ENCODE peak calls at places on chromosomes 7 and 10, in six cellular contexts. Q is foreskin fibroblast, A is dorsolateral prefrontal cortex, F is A549, K is fibroblast of mammary gland, P is tibial artery. D is an unnamed sample.

GRCh38 chr7:17968791-17969715 is 28.8 kb upstream of the SNX13 start:
- DNase-seq in Q (peak), A (no peak), F (no peak), K (no peak), P (no peak), D (no peak)

GRCh38 chr10:97907211-97907610 is 57.6 kb downstream of the GOLGA7B start:
- DNase-seq in Q (no peak), A (no peak), F (no peak), K (no peak), P (no peak), D (no peak)

GRCh38 chr7:77209479-77210139 is 10.0 kb upstream of the FGL2 start:
- DNase-seq in Q (no peak), A (no peak), F (no peak), K (no peak), P (no peak), D (no peak)

GRCh38 chr10:3803295-3803883 is 18.4 kb upstream of the KLF6 start:
- DNase-seq in Q (peak), A (no peak), F (peak), K (peak), P (no peak), D (no peak)

GRCh38 chr10:73094249-73094850 is 2.3 kb downstream of the P4HA1 start:
- DNase-seq in Q (peak), A (no peak), F (peak), K (peak), P (no peak), D (no peak)

GRCh38 chr10:104122273-104123107 is 519 bp downstream of the SFR1 start:
- DNase-seq in Q (no peak), A (no peak), F (peak), K (no peak), P (no peak), D (no peak)

GRCh38 chr10:52951819-52952218 is 179.2 kb upstream of the MBL2 start:
- DNase-seq in Q (no peak), A (no peak), F (peak), K (peak), P (no peak), D (no peak)

GRCh38 chr7:151045262-151045661 is 3.1 kb upstream of the ASIC3 start:
- DNase-seq in Q (no peak), A (no peak), F (no peak), K (no peak), P (no peak), D (no peak)

GRCh38 chr7:13017325-13017853 is 330.0 kb downstream of the ARL4A start:
- DNase-seq in Q (peak), A (no peak), F (peak), K (peak), P (no peak), D (peak)

GRCh38 chr10:7291487-7292113 is 119.2 kb downstream of the SFMBT2 start:
- DNase-seq in Q (no peak), A (no peak), F (peak), K (no peak), P (no peak), D (no peak)

GRCh38 chr7:18638594-18639452 is 143.3 kb downstream of the HDAC9 start:
- DNase-seq in Q (peak), A (no peak), F (no peak), K (peak), P (no peak), D (no peak)

GRCh38 chr10:133324198-133324792 is 12.4 kb downstream of the CALY start:
- DNase-seq in Q (peak), A (peak), F (peak), K (peak), P (no peak), D (no peak)

GRCh38 chr10:96646774-96647173 is 60.0 kb upstream of the TM9SF3 start:
- DNase-seq in Q (no peak), A (no peak), F (no peak), K (no peak), P (no peak), D (no peak)

GRCh38 chr10:48748573-48748972 is 63.9 kb downstream of the WDFY4 start:
- DNase-seq in Q (no peak), A (no peak), F (no peak), K (no peak), P (no peak), D (no peak)

GRCh38 chr10:114650266-114650665 is 7.8 kb downstream of the ABLIM1 start:
- DNase-seq in Q (no peak), A (no peak), F (no peak), K (no peak), P (no peak), D (no peak)

GRCh38 chr10:58570979-58571378 is 58.3 kb downstream of the BICC1 start:
- DNase-seq in Q (no peak), A (no peak), F (no peak), K (peak), P (no peak), D (no peak)

GRCh38 chr10:123044391-123044790 is 35.6 kb downstream of the ACADSB start:
- DNase-seq in Q (peak), A (no peak), F (peak), K (peak), P (no peak), D (no peak)

GRCh38 chr7:55191926-55192692 is 173.0 kb upstream of the LANCL2 start:
- DNase-seq in Q (no peak), A (no peak), F (no peak), K (no peak), P (no peak), D (no peak)

GRCh38 chr7:84578825-84579224 is 384.2 kb upstream of the SEMA3A start:
- DNase-seq in Q (no peak), A (no peak), F (no peak), K (no peak), P (no peak), D (no peak)

GRCh38 chr7:157518514-157519175 is 181.8 kb downstream of the DNAJB6 start:
- DNase-seq in Q (no peak), A (no peak), F (no peak), K (no peak), P (peak), D (no peak)

GRCh38 chr7:5218564-5219360 is 28.7 kb downstream of the WIPI2 start:
- DNase-seq in Q (no peak), A (peak), F (no peak), K (no peak), P (peak), D (no peak)

GRCh38 chr7:63009771-63010170 is 988.9 kb upstream of the ZNF722 start:
- DNase-seq in Q (no peak), A (no peak), F (no peak), K (no peak), P (no peak), D (no peak)

GRCh38 chr10:62384447-62385081 is 10.4 kb downstream of the ZNF365 start:
- DNase-seq in Q (no peak), A (no peak), F (no peak), K (peak), P (no peak), D (no peak)

GRCh38 chr10:91820144-91820543 is 21.9 kb downstream of the TNKS2 start:
- DNase-seq in Q (no peak), A (no peak), F (no peak), K (no peak), P (no peak), D (no peak)

GRCh38 chr7:12703881-12704280 is 16.4 kb downstream of the ARL4A start:
- DNase-seq in Q (peak), A (no peak), F (no peak), K (peak), P (no peak), D (no peak)

GRCh38 chr10:75334720-75335119 is 66.8 kb downstream of the ZNF503 start:
- DNase-seq in Q (peak), A (no peak), F (no peak), K (peak), P (no peak), D (no peak)

GRCh38 chr7:101494602-101495329 is 132.1 kb downstream of the COL26A1 start:
- DNase-seq in Q (no peak), A (no peak), F (no peak), K (no peak), P (no peak), D (no peak)

GRCh38 chr10:59176241-59177030 is at the start of gene PHYHIPL:
- DNase-seq in Q (peak), A (peak), F (peak), K (no peak), P (no peak), D (no peak)

GRCh38 chr7:27128776-27129728 is 1.5 kb downstream of the HOXA4 start:
- DNase-seq in Q (no peak), A (no peak), F (no peak), K (no peak), P (no peak), D (no peak)

GRCh38 chr10:99775850-99776249 is 6.6 kb upstream of the ABCC2 start:
- DNase-seq in Q (peak), A (no peak), F (peak), K (peak), P (no peak), D (peak)

GRCh38 chr7:29099896-29100847 is 46.2 kb downstream of the CPVL start:
- DNase-seq in Q (no peak), A (no peak), F (no peak), K (no peak), P (no peak), D (no peak)

GRCh38 chr7:34133983-34134782 is 228.8 kb downstream of the BMPER start:
- DNase-seq in Q (peak), A (peak), F (peak), K (peak), P (peak), D (no peak)

GRCh38 chr10:98055875-98056516 is 25.6 kb upstream of the CRTAC1 start:
- DNase-seq in Q (peak), A (no peak), F (no peak), K (peak), P (no peak), D (no peak)

GRCh38 chr10:94274142-94274787 is 88.5 kb downstream of the NOC3L start:
- DNase-seq in Q (no peak), A (no peak), F (no peak), K (peak), P (peak), D (no peak)

GRCh38 chr7:139937685-139938084 is 108.6 kb downstream of the TBXAS1 start:
- DNase-seq in Q (no peak), A (no peak), F (no peak), K (no peak), P (no peak), D (no peak)

GRCh38 chr7:95776561-95777185 is 4.3 kb downstream of the DYNC1I1 start:
- DNase-seq in Q (no peak), A (no peak), F (no peak), K (no peak), P (no peak), D (no peak)

GRCh38 chr10:127757033-127757432 is 20.0 kb downstream of the FOXI2 start:
- DNase-seq in Q (no peak), A (no peak), F (no peak), K (no peak), P (no peak), D (no peak)
- TF ChIP-seq CTCF in Q (no peak), A (no peak), F (no peak), K (no peak), P (no peak), D (no peak)

GRCh38 chr7:32910195-32910594 is 18.6 kb upstream of the KBTBD2 start:
- DNase-seq in Q (no peak), A (no peak), F (no peak), K (no peak), P (no peak), D (no peak)

GRCh38 chr7:32901629-32902028 is 10.1 kb upstream of the KBTBD2 start:
- DNase-seq in Q (no peak), A (no peak), F (no peak), K (no peak), P (no peak), D (no peak)

GRCh38 chr7:32900415-32900814 is 8.9 kb upstream of the KBTBD2 start:
- DNase-seq in Q (no peak), A (no peak), F (no peak), K (no peak), P (no peak), D (no peak)

DNA sequence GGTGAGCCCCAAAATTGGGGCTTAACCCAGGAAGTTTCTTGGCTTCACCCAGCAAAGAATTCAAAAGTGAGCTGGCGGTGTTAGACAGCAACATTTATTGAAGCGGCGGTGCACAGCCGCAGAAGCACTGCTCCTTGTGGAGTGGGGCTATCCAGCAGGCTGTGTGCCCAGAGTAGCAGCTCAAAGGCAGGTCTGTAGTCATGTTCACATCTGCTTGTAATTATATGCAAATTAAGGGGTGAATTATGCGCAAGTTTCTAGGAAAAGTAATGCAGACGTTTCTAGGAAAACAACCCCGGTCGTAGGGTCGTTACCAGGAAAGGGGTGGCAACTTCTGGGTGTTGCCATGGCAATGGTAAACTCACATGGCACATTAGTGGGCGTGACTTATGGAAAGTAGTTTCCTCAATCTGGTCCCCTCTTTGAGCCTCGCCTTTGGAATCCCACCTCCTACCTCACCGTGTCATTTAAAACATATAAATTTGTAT is 13.7 kb upstream of the KBTBD2 start:
- DNase-seq in Q (peak), A (peak), F (peak), K (peak), P (no peak), D (no peak)
- H3K4me3 ChIP-seq in Q (peak), A (peak), F (peak), K (peak), P (peak), D (peak)

DNA sequence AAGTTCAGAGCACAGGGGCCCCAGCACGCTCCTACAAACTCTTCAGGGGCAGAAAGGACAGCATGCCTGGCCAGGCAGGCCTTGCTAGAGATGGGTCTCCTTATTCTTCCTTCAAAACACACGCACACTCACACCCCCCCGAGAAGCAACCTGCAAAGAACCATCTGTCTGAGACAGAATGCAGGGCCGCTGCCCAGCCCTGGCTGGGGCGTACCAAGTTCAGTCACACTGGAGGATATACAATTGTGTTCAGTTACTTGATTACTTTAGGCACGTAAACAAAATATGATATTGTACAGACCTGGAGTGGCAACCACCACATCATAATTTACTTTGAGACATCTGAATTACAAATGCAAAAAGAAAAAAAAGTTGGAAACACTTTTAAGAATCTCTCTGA is 5.7 kb downstream of the FAM53B start:
- DNase-seq in Q (no peak), A (no peak), F (no peak), K (no peak), P (peak), D (no peak)
- TF ChIP-seq CTCF in Q (no peak), A (no peak), F (no peak), K (no peak), P (no peak), D (no peak)

GRCh38 chr7:1887251-1887650 is 217.2 kb downstream of the ELFN1 start:
- DNase-seq in Q (no peak), A (no peak), F (no peak), K (no peak), P (no peak), D (no peak)
- H3K4me3 ChIP-seq in Q (no peak), A (no peak), F (no peak), K (no peak), P (no peak), D (no peak)

GRCh38 chr10:84574101-84574500 is 245.7 kb downstream of the CCSER2 start:
- DNase-seq in Q (no peak), A (no peak), F (peak), K (no peak), P (no peak), D (no peak)
- TF ChIP-seq CTCF in Q (no peak), A (no peak), F (no peak), K (no peak), P (no peak), D (no peak)

DNA sequence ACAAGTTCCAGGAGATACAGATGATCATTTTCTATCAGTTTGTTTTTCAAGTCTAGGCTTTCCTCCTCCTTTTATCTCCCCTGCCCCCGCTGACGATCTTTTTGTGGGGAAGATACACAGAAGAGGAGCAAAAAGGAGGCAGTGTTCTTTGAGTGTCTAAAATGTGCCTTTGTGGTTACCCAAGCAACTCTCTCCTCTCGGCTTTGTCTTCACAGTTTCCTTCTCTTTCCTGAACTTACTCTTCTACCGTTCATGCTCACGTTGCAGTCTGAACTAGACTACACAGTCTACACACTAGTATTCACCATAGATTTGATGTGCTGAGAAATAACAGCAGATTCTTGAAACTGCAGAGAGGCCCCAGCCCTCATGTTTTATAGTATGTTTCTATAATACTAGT is 23.6 kb downstream of the CEP41 start:
- DNase-seq in Q (no peak), A (no peak), F (no peak), K (no peak), P (no peak), D (no peak)
- H3K4me3 ChIP-seq in Q (no peak), A (no peak), F (no peak), K (no peak), P (no peak), D (no peak)

D was measured in AG04449.